ENCODE peak calls at places on chromosomes 2 and 18, in four cellular contexts. One of them, this sample, is unnamed. For H3K4me1, the result is how much of the 10 kb centered on the place peaks cover.

GRCh38 chr2:107303964-107304363 is 418.0 kb upstream of the ST6GAL2 start:
- DNase-seq in aorta: no peak
- DNase-seq in transverse colon: no peak
- DNase-seq in A549: no peak
- DNase-seq in this sample: no peak

GRCh38 chr2:3595985-3596384 is 1.1 kb downstream of the COLEC11 start:
- DNase-seq in aorta: peak
- DNase-seq in transverse colon: no peak
- DNase-seq in A549: no peak
- DNase-seq in this sample: no peak

GRCh38 chr2:73984922-73985317 is 210 bp downstream of the TET3 start:
- DNase-seq in aorta: peak
- DNase-seq in transverse colon: peak
- DNase-seq in A549: peak
- DNase-seq in this sample: peak

GRCh38 chr2:64678771-64679615 is 25.3 kb upstream of the SERTAD2 start:
- DNase-seq in aorta: no peak
- DNase-seq in transverse colon: no peak
- DNase-seq in A549: no peak
- DNase-seq in this sample: no peak

GRCh38 chr2:41934323-41935003 is 113.4 kb upstream of the PKDCC start:
- DNase-seq in aorta: no peak
- DNase-seq in transverse colon: no peak
- DNase-seq in A549: peak
- DNase-seq in this sample: no peak

GRCh38 chr2:25594991-25595390 is 78.4 kb downstream of the DTNB start:
- DNase-seq in aorta: no peak
- DNase-seq in transverse colon: no peak
- DNase-seq in A549: no peak
- DNase-seq in this sample: no peak

GRCh38 chr2:157572725-157573124 is 55.9 kb downstream of the ACVR1C start:
- DNase-seq in aorta: no peak
- DNase-seq in transverse colon: no peak
- DNase-seq in A549: peak
- DNase-seq in this sample: peak

GRCh38 chr2:17878222-17879136 is at the start of gene KCNS3:
- DNase-seq in aorta: peak
- DNase-seq in transverse colon: peak
- DNase-seq in A549: peak
- DNase-seq in this sample: peak

GRCh38 chr2:39481611-39482010 is 44.5 kb upstream of the MAP4K3 start:
- DNase-seq in aorta: no peak
- DNase-seq in transverse colon: no peak
- DNase-seq in A549: peak
- DNase-seq in this sample: peak

GRCh38 chr2:16625759-16626158 is 39.9 kb downstream of the CYRIA start:
- DNase-seq in aorta: no peak
- DNase-seq in transverse colon: no peak
- DNase-seq in A549: no peak
- DNase-seq in this sample: no peak
- H3K4me1 ChIP-seq in aorta: under half
- H3K4me1 ChIP-seq in transverse colon: under half
- H3K4me1 ChIP-seq in A549: under half
- H3K4me1 ChIP-seq in this sample: under half

GRCh38 chr2:199308567-199308966 is 149.2 kb downstream of the SATB2 start:
- DNase-seq in aorta: no peak
- DNase-seq in transverse colon: no peak
- DNase-seq in A549: no peak
- DNase-seq in this sample: no peak

GRCh38 chr2:199303814-199304213 is 153.9 kb downstream of the SATB2 start:
- DNase-seq in aorta: peak
- DNase-seq in transverse colon: no peak
- DNase-seq in A549: no peak
- DNase-seq in this sample: no peak

GRCh38 chr2:199307461-199307860 is 150.3 kb downstream of the SATB2 start:
- DNase-seq in aorta: no peak
- DNase-seq in transverse colon: no peak
- DNase-seq in A549: no peak
- DNase-seq in this sample: no peak

GRCh38 chr2:199306116-199306515 is 151.6 kb downstream of the SATB2 start:
- DNase-seq in aorta: no peak
- DNase-seq in transverse colon: no peak
- DNase-seq in A549: no peak
- DNase-seq in this sample: no peak

GRCh38 chr2:199302851-199303250 is 154.9 kb downstream of the SATB2 start:
- DNase-seq in aorta: no peak
- DNase-seq in transverse colon: no peak
- DNase-seq in A549: no peak
- DNase-seq in this sample: no peak
- H3K4me3 ChIP-seq in aorta: no peak
- H3K4me3 ChIP-seq in transverse colon: no peak
- H3K4me3 ChIP-seq in A549: no peak
- H3K4me3 ChIP-seq in this sample: no peak

GRCh38 chr2:239806758-239807434 is 218.2 kb downstream of the NDUFA10 start:
- DNase-seq in aorta: peak
- DNase-seq in transverse colon: no peak
- DNase-seq in A549: no peak
- DNase-seq in this sample: no peak
- H3K4me1 ChIP-seq in aorta: under half
- H3K4me1 ChIP-seq in transverse colon: under half
- H3K4me1 ChIP-seq in A549: under half
- H3K4me1 ChIP-seq in this sample: under half

GRCh38 chr2:113233593-113234550 is 44.8 kb downstream of the PAX8 start:
- DNase-seq in aorta: no peak
- DNase-seq in transverse colon: no peak
- DNase-seq in A549: peak
- DNase-seq in this sample: peak

GRCh38 chr2:113230531-113230930 is 48.2 kb downstream of the PAX8 start:
- DNase-seq in aorta: no peak
- DNase-seq in transverse colon: no peak
- DNase-seq in A549: no peak
- DNase-seq in this sample: no peak

GRCh38 chr2:113231064-113231463 is 47.7 kb downstream of the PAX8 start:
- DNase-seq in aorta: no peak
- DNase-seq in transverse colon: no peak
- DNase-seq in A549: no peak
- DNase-seq in this sample: no peak

GRCh38 chr2:113232730-113233129 is 46.0 kb downstream of the PAX8 start:
- DNase-seq in aorta: no peak
- DNase-seq in transverse colon: no peak
- DNase-seq in A549: no peak
- DNase-seq in this sample: no peak

DNA sequence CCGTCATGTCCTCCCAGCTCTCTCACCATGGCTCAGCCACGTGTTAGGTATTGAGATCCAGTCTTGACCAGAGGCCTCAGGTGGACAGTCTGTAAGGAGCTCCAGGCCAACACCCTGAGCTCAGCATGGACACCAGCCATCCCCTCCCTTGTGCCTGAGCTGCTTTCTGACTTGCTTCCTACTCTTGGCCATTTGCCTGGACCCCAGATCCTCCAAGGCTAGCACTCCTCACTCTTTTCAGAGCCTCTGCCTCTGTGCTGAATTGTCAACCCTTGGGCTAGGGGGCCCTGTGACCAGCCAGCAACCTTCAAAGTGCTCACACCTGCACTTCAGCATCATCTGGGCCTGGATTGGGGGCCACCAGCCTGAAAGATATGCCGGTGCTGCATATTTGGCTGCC is 46.6 kb downstream of the PAX8 start:
- DNase-seq in aorta: no peak
- DNase-seq in transverse colon: no peak
- DNase-seq in A549: no peak
- DNase-seq in this sample: no peak
- H3K4me3 ChIP-seq in aorta: no peak
- H3K4me3 ChIP-seq in transverse colon: no peak
- H3K4me3 ChIP-seq in A549: no peak
- H3K4me3 ChIP-seq in this sample: no peak

GRCh38 chr18:9714832-9715343 is 6.8 kb downstream of the RAB31 start:
- DNase-seq in aorta: no peak
- DNase-seq in transverse colon: no peak
- DNase-seq in A549: no peak
- DNase-seq in this sample: no peak

GRCh38 chr18:9710037-9710436 is 1.9 kb downstream of the RAB31 start:
- DNase-seq in aorta: no peak
- DNase-seq in transverse colon: no peak
- DNase-seq in A549: no peak
- DNase-seq in this sample: no peak

GRCh38 chr18:9711361-9712129 is 3.4 kb downstream of the RAB31 start:
- DNase-seq in aorta: no peak
- DNase-seq in transverse colon: no peak
- DNase-seq in A549: no peak
- DNase-seq in this sample: no peak

GRCh38 chr18:9712606-9713005 is 4.5 kb downstream of the RAB31 start:
- DNase-seq in aorta: no peak
- DNase-seq in transverse colon: no peak
- DNase-seq in A549: no peak
- DNase-seq in this sample: no peak

GRCh38 chr18:9712130-9712577 is 4.1 kb downstream of the RAB31 start:
- DNase-seq in aorta: no peak
- DNase-seq in transverse colon: no peak
- DNase-seq in A549: no peak
- DNase-seq in this sample: no peak
- H3K4me1 ChIP-seq in aorta: under half
- H3K4me1 ChIP-seq in transverse colon: under half
- H3K4me1 ChIP-seq in A549: under half
- H3K4me1 ChIP-seq in this sample: under half

This sample was measured in small intestine.